ENCODE peak calls at places on chromosome 20, in five cellular contexts. One of them, this sample, is unnamed.

GRCh38 chr20:41348430-41349172 is 8.0 kb downstream of the LPIN3 start:
- DNase-seq in tibial artery: no peak
- DNase-seq in H9: no peak
- DNase-seq in CD8-positive, alpha-beta T cell: no peak
- DNase-seq in body of pancreas: no peak
- DNase-seq in this sample: no peak

GRCh38 chr20:48100483-48100882 is 315.2 kb upstream of the SULF2 start:
- DNase-seq in tibial artery: no peak
- DNase-seq in CD8-positive, alpha-beta T cell: no peak
- DNase-seq in body of pancreas: no peak
- DNase-seq in H9: no peak
- DNase-seq in this sample: no peak

GRCh38 chr20:25858495-25859425 is 162.1 kb upstream of the ZNF337 start:
- DNase-seq in H9: no peak
- DNase-seq in CD8-positive, alpha-beta T cell: no peak
- DNase-seq in tibial artery: no peak
- DNase-seq in body of pancreas: no peak
- DNase-seq in this sample: no peak

GRCh38 chr20:54062812-54063280 is 7.5 kb downstream of the BCAS1 start:
- DNase-seq in body of pancreas: no peak
- DNase-seq in tibial artery: no peak
- DNase-seq in CD8-positive, alpha-beta T cell: no peak
- DNase-seq in H9: no peak
- DNase-seq in this sample: no peak

GRCh38 chr20:57180385-57180784 is 86.1 kb downstream of the BMP7 start:
- DNase-seq in tibial artery: no peak
- DNase-seq in body of pancreas: no peak
- DNase-seq in H9: no peak
- DNase-seq in CD8-positive, alpha-beta T cell: no peak
- DNase-seq in this sample: no peak

GRCh38 chr20:10992776-10993175 is 319.0 kb upstream of the JAG1 start:
- DNase-seq in body of pancreas: no peak
- DNase-seq in H9: no peak
- DNase-seq in tibial artery: no peak
- DNase-seq in CD8-positive, alpha-beta T cell: no peak
- DNase-seq in this sample: no peak

GRCh38 chr20:59993736-59994484 is 35.7 kb downstream of the CDH26 start:
- DNase-seq in tibial artery: no peak
- DNase-seq in CD8-positive, alpha-beta T cell: no peak
- DNase-seq in H9: peak; percentile 60
- DNase-seq in body of pancreas: no peak
- DNase-seq in this sample: no peak

GRCh38 chr20:39829255-39829654 is 859.8 kb downstream of the MAFB start:
- DNase-seq in tibial artery: no peak
- DNase-seq in H9: peak; percentile 58
- DNase-seq in CD8-positive, alpha-beta T cell: no peak
- DNase-seq in body of pancreas: no peak
- DNase-seq in this sample: no peak

GRCh38 chr20:38447931-38448675 is 13.0 kb upstream of the SNHG17 start:
- DNase-seq in tibial artery: no peak
- DNase-seq in body of pancreas: no peak
- DNase-seq in H9: no peak
- DNase-seq in CD8-positive, alpha-beta T cell: no peak
- DNase-seq in this sample: no peak

GRCh38 chr20:61430228-61430624 is 178.2 kb downstream of the CDH4 start:
- DNase-seq in CD8-positive, alpha-beta T cell: no peak
- DNase-seq in tibial artery: no peak
- DNase-seq in H9: no peak
- DNase-seq in body of pancreas: no peak
- DNase-seq in this sample: no peak

GRCh38 chr20:39903806-39904205 is 785.2 kb downstream of the MAFB start:
- DNase-seq in H9: no peak
- DNase-seq in CD8-positive, alpha-beta T cell: no peak
- DNase-seq in body of pancreas: no peak
- DNase-seq in tibial artery: no peak
- DNase-seq in this sample: no peak

GRCh38 chr20:47097691-47098622 is 203.3 kb downstream of the EYA2 start:
- DNase-seq in body of pancreas: no peak
- DNase-seq in H9: no peak
- DNase-seq in tibial artery: no peak
- DNase-seq in CD8-positive, alpha-beta T cell: no peak
- DNase-seq in this sample: no peak

GRCh38 chr20:1190847-1191246 is 6.1 kb upstream of the TMEM74B start:
- DNase-seq in H9: no peak
- DNase-seq in tibial artery: no peak
- DNase-seq in body of pancreas: no peak
- DNase-seq in CD8-positive, alpha-beta T cell: no peak
- DNase-seq in this sample: no peak

GRCh38 chr20:13089950-13090469 is 81.2 kb downstream of the SPTLC3 start:
- DNase-seq in body of pancreas: no peak
- DNase-seq in tibial artery: no peak
- DNase-seq in H9: no peak
- DNase-seq in CD8-positive, alpha-beta T cell: no peak
- DNase-seq in this sample: no peak

GRCh38 chr20:967796-968742 is 34.0 kb downstream of the RSPO4 start:
- DNase-seq in body of pancreas: no peak
- DNase-seq in CD8-positive, alpha-beta T cell: no peak
- DNase-seq in tibial artery: no peak
- DNase-seq in H9: peak; percentile 40
- DNase-seq in this sample: no peak

GRCh38 chr20:34524426-34524825 is 8.2 kb downstream of the DYNLRB1 start:
- DNase-seq in tibial artery: no peak
- DNase-seq in CD8-positive, alpha-beta T cell: no peak
- DNase-seq in H9: no peak
- DNase-seq in body of pancreas: no peak
- DNase-seq in this sample: no peak

GRCh38 chr20:24670981-24671380 is 201.6 kb downstream of the SYNDIG1 start:
- DNase-seq in H9: no peak
- DNase-seq in tibial artery: peak; percentile 45
- DNase-seq in body of pancreas: no peak
- DNase-seq in CD8-positive, alpha-beta T cell: no peak
- DNase-seq in this sample: no peak

GRCh38 chr20:24672181-24672880 is 202.9 kb downstream of the SYNDIG1 start:
- DNase-seq in H9: no peak
- DNase-seq in tibial artery: peak; percentile 54
- DNase-seq in CD8-positive, alpha-beta T cell: no peak
- DNase-seq in body of pancreas: no peak
- DNase-seq in this sample: no peak

GRCh38 chr20:24673678-24674570 is 204.5 kb downstream of the SYNDIG1 start:
- DNase-seq in body of pancreas: no peak
- DNase-seq in tibial artery: peak; percentile 57
- DNase-seq in CD8-positive, alpha-beta T cell: no peak
- DNase-seq in H9: no peak
- DNase-seq in this sample: no peak

GRCh38 chr20:24674921-24675605 is 205.6 kb downstream of the SYNDIG1 start:
- DNase-seq in H9: no peak
- DNase-seq in body of pancreas: no peak
- DNase-seq in CD8-positive, alpha-beta T cell: no peak
- DNase-seq in tibial artery: peak; percentile 55
- DNase-seq in this sample: no peak

DNA sequence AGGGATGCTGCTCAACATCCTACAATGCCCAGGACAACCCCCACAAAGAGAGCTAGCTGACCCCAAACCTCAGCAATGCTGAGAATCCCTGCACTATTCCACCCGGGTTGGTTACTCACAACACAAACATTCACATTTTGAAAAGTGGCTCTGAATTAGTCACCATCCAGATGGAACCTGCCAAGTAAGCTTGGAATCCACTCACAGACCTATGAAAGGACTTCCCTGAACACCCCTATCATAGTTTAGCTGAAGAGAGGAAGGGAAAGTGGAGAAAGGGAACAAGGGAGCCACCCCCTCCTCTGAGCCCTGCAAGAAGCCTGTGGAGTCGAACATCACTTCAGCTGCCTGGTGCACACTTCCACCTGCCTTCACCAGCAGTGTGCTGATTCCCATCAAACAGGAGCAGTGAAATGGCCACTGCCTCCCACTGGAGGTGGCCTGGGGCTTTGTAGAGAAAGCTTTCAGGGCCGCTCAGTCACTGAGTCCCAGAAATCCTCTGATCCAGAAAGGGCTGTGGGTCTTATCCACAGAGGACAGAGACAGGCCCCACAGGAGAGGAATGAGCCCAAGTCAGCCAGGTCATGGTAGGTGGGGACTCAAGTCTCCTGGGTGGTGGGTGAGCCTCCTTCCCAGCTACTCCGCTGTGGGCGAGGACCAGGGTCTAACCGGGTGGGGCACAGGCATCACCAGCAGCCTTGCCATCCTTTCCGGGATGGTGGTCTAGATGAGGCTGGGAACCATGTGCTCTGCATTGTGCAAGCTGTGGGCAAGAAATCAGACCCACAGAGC is 203.7 kb downstream of the SYNDIG1 start:
- DNase-seq in body of pancreas: no peak
- DNase-seq in tibial artery: peak; percentile 60
- DNase-seq in H9: no peak
- DNase-seq in CD8-positive, alpha-beta T cell: no peak
- DNase-seq in this sample: no peak
- H3K27ac ChIP-seq in body of pancreas: no peak overlapping the region
- H3K27ac ChIP-seq in tibial artery: peak overlapping the region; percentile 30
- H3K27ac ChIP-seq in H9: no peak overlapping the region
- H3K27ac ChIP-seq in CD8-positive, alpha-beta T cell: no peak overlapping the region
- H3K27ac ChIP-seq in this sample: peak overlapping the region; percentile 37

GRCh38 chr20:14888172-14888571 is 550.8 kb upstream of the FLRT3 start:
- DNase-seq in H9: no peak
- DNase-seq in CD8-positive, alpha-beta T cell: no peak
- DNase-seq in body of pancreas: no peak
- DNase-seq in tibial artery: no peak
- DNase-seq in this sample: no peak

GRCh38 chr20:14890713-14891112 is 553.3 kb upstream of the FLRT3 start:
- DNase-seq in H9: no peak
- DNase-seq in body of pancreas: no peak
- DNase-seq in tibial artery: no peak
- DNase-seq in CD8-positive, alpha-beta T cell: no peak
- DNase-seq in this sample: no peak

GRCh38 chr20:14896569-14896968 is 559.2 kb upstream of the FLRT3 start:
- DNase-seq in CD8-positive, alpha-beta T cell: no peak
- DNase-seq in H9: no peak
- DNase-seq in tibial artery: no peak
- DNase-seq in body of pancreas: no peak
- DNase-seq in this sample: no peak

GRCh38 chr20:14889503-14890125 is 552.2 kb upstream of the FLRT3 start:
- DNase-seq in body of pancreas: no peak
- DNase-seq in H9: no peak
- DNase-seq in CD8-positive, alpha-beta T cell: no peak
- DNase-seq in tibial artery: no peak
- DNase-seq in this sample: no peak

DNA sequence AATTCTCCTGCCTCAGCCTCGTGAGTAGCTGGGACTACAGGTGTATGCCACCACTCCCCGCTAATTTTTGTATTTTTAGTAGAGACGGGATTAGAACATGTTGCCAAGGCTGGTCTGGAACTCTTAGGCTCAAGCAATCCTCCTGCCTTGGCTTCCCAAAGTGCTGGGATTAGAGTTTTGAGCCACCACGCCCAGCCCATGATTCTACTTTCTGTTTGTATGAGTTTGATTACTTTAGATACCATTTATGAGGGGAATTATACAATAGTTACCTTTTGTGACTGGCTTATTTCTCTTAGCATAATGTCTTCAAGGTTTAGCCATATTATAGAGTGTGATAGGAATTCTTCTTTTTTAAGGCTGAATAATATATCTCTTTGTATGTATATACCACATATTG is 555.4 kb upstream of the FLRT3 start:
- DNase-seq in body of pancreas: no peak
- DNase-seq in H9: no peak
- DNase-seq in CD8-positive, alpha-beta T cell: no peak
- DNase-seq in tibial artery: no peak
- DNase-seq in this sample: no peak
- H3K4me1 ChIP-seq in body of pancreas: no peaks in the 10 kb centered on the region
- H3K4me1 ChIP-seq in H9: no peaks in the 10 kb centered on the region
- H3K4me1 ChIP-seq in CD8-positive, alpha-beta T cell: no peaks in the 10 kb centered on the region
- H3K4me1 ChIP-seq in tibial artery: no peaks in the 10 kb centered on the region
- H3K4me1 ChIP-seq in this sample: no peaks in the 10 kb centered on the region

GRCh38 chr20:63955846-63956663 is at the start of gene UCKL1:
- DNase-seq in tibial artery: peak; percentile 95
- DNase-seq in body of pancreas: peak; percentile 96
- DNase-seq in H9: peak; percentile 83
- DNase-seq in CD8-positive, alpha-beta T cell: peak; percentile 89
- DNase-seq in this sample: peak; percentile 70

GRCh38 chr20:63953764-63954429 is 2.3 kb downstream of the UCKL1 start:
- DNase-seq in CD8-positive, alpha-beta T cell: no peak
- DNase-seq in body of pancreas: no peak
- DNase-seq in tibial artery: no peak
- DNase-seq in H9: no peak
- DNase-seq in this sample: no peak

GRCh38 chr20:63957004-63957689 is 931 bp upstream of the UCKL1 start:
- DNase-seq in tibial artery: peak; percentile 88
- DNase-seq in H9: peak; percentile 95
- DNase-seq in CD8-positive, alpha-beta T cell: peak; percentile 72
- DNase-seq in body of pancreas: peak; percentile 68
- DNase-seq in this sample: no peak

GRCh38 chr20:63956664-63957003 is 418 bp upstream of the UCKL1 start:
- DNase-seq in CD8-positive, alpha-beta T cell: no peak
- DNase-seq in body of pancreas: no peak
- DNase-seq in tibial artery: no peak
- DNase-seq in H9: no peak
- DNase-seq in this sample: no peak

GRCh38 chr20:63955281-63955845 is 853 bp downstream of the UCKL1 start:
- DNase-seq in tibial artery: no peak
- DNase-seq in body of pancreas: no peak
- DNase-seq in H9: no peak
- DNase-seq in CD8-positive, alpha-beta T cell: peak; percentile 46
- DNase-seq in this sample: no peak
- H3K27ac ChIP-seq in tibial artery: peak overlapping the region; percentile 96
- H3K27ac ChIP-seq in body of pancreas: peak overlapping the region; percentile 91
- H3K27ac ChIP-seq in H9: no peak overlapping the region
- H3K27ac ChIP-seq in CD8-positive, alpha-beta T cell: peak overlapping the region; percentile 77
- H3K27ac ChIP-seq in this sample: peak overlapping the region; percentile 72

GRCh38 chr20:37309290-37309689 is 19.8 kb downstream of the MANBAL start:
- DNase-seq in body of pancreas: no peak
- DNase-seq in H9: no peak
- DNase-seq in tibial artery: no peak
- DNase-seq in CD8-positive, alpha-beta T cell: no peak
- DNase-seq in this sample: no peak

GRCh38 chr20:37311710-37312355 is 22.4 kb downstream of the MANBAL start:
- DNase-seq in CD8-positive, alpha-beta T cell: no peak
- DNase-seq in tibial artery: no peak
- DNase-seq in H9: no peak
- DNase-seq in body of pancreas: no peak
- DNase-seq in this sample: no peak

GRCh38 chr20:37308098-37309050 is 18.9 kb downstream of the MANBAL start:
- DNase-seq in body of pancreas: no peak
- DNase-seq in CD8-positive, alpha-beta T cell: no peak
- DNase-seq in H9: no peak
- DNase-seq in tibial artery: no peak
- DNase-seq in this sample: no peak

GRCh38 chr20:37309941-37310590 is 20.6 kb downstream of the MANBAL start:
- DNase-seq in tibial artery: no peak
- DNase-seq in CD8-positive, alpha-beta T cell: no peak
- DNase-seq in body of pancreas: no peak
- DNase-seq in H9: no peak
- DNase-seq in this sample: no peak

DNA sequence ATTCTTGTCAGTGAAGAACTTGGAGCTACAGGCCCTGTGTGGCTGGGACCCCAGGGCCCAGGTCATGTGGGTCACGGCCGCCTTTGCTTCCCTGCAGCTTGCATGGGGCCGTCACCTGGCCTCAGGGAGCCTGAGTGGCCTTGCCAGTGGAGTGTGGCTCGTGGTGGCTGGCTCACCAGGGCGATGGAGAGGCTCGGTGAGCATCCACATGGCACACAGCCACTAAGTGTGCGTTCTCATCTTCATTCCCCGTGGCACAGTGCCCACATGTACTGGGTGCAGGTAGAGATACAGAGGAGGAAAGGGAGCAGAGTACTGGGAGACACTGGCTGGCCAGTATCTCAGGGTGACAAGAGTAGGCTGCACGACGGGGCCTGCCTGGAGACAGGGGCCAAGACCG is 21.5 kb downstream of the MANBAL start:
- DNase-seq in H9: no peak
- DNase-seq in body of pancreas: no peak
- DNase-seq in CD8-positive, alpha-beta T cell: no peak
- DNase-seq in tibial artery: no peak
- DNase-seq in this sample: no peak
- H3K4me1 ChIP-seq in H9: no peaks in the 10 kb centered on the region
- H3K4me1 ChIP-seq in body of pancreas: peaks cover 18% of the 10 kb centered on the region
- H3K4me1 ChIP-seq in CD8-positive, alpha-beta T cell: peaks cover 4% of the 10 kb centered on the region
- H3K4me1 ChIP-seq in tibial artery: peaks cover 74% of the 10 kb centered on the region
- H3K4me1 ChIP-seq in this sample: peaks cover 24% of the 10 kb centered on the region

This sample was measured in thoracic aorta.